ENCODE peak calls at places on chromosome 6, in four cellular contexts. One of them, this sample, is unnamed.

GRCh38 chr6:3749991-3750323 is 1.6 kb downstream of the PXDC1 start:
- DNase-seq in fibroblast of pulmonary artery: peak; percentile 76
- DNase-seq in body of pancreas: peak; percentile 78
- DNase-seq in neural crest cell: no peak
- DNase-seq in this sample: peak; percentile 70

GRCh38 chr6:82614518-82614917 is 250.9 kb downstream of the TPBG start:
- DNase-seq in neural crest cell: no peak
- DNase-seq in fibroblast of pulmonary artery: no peak
- DNase-seq in body of pancreas: no peak
- DNase-seq in this sample: no peak

GRCh38 chr6:32116674-32117073 is 7.5 kb upstream of the TNXB start:
- DNase-seq in neural crest cell: peak; percentile 41
- DNase-seq in body of pancreas: no peak
- DNase-seq in fibroblast of pulmonary artery: no peak
- DNase-seq in this sample: no peak

GRCh38 chr6:16868968-16869367 is 107.7 kb upstream of the ATXN1 start:
- DNase-seq in body of pancreas: no peak
- DNase-seq in neural crest cell: no peak
- DNase-seq in fibroblast of pulmonary artery: no peak
- DNase-seq in this sample: peak; percentile 17

GRCh38 chr6:108242259-108242658 is 18.6 kb downstream of the SNX3 start:
- DNase-seq in body of pancreas: no peak
- DNase-seq in fibroblast of pulmonary artery: no peak
- DNase-seq in neural crest cell: no peak
- DNase-seq in this sample: no peak

GRCh38 chr6:159063549-159063948 is 18.8 kb upstream of the TAGAP start:
- DNase-seq in neural crest cell: no peak
- DNase-seq in body of pancreas: no peak
- DNase-seq in fibroblast of pulmonary artery: no peak
- DNase-seq in this sample: no peak

GRCh38 chr6:6790891-6791290 is 202.4 kb downstream of the LY86 start:
- DNase-seq in body of pancreas: no peak
- DNase-seq in fibroblast of pulmonary artery: no peak
- DNase-seq in neural crest cell: no peak
- DNase-seq in this sample: no peak

GRCh38 chr6:1110164-1110563 is 201.7 kb upstream of the FOXQ1 start:
- DNase-seq in body of pancreas: no peak
- DNase-seq in neural crest cell: no peak
- DNase-seq in fibroblast of pulmonary artery: no peak
- DNase-seq in this sample: peak; percentile 4

GRCh38 chr6:151240861-151241642 is 1.3 kb downstream of the AKAP12 start:
- DNase-seq in body of pancreas: peak; percentile 48
- DNase-seq in fibroblast of pulmonary artery: peak; percentile 81
- DNase-seq in neural crest cell: peak; percentile 47
- DNase-seq in this sample: peak; percentile 16

GRCh38 chr6:69974193-69974592 is 107.8 kb downstream of the COL19A1 start:
- DNase-seq in neural crest cell: no peak
- DNase-seq in body of pancreas: no peak
- DNase-seq in fibroblast of pulmonary artery: peak; percentile 44
- DNase-seq in this sample: no peak

GRCh38 chr6:170210651-170211403 is 80.1 kb downstream of the DLL1 start:
- DNase-seq in body of pancreas: no peak
- DNase-seq in neural crest cell: no peak
- DNase-seq in fibroblast of pulmonary artery: no peak
- DNase-seq in this sample: no peak

GRCh38 chr6:109059591-109060021 is 35.0 kb downstream of the SESN1 start:
- DNase-seq in fibroblast of pulmonary artery: peak; percentile 87
- DNase-seq in body of pancreas: no peak
- DNase-seq in neural crest cell: no peak
- DNase-seq in this sample: no peak

GRCh38 chr6:19410477-19410876 is 426.7 kb upstream of the ID4 start:
- DNase-seq in fibroblast of pulmonary artery: peak; percentile 79
- DNase-seq in neural crest cell: no peak
- DNase-seq in body of pancreas: no peak
- DNase-seq in this sample: peak; percentile 31

GRCh38 chr6:152748843-152749242 is 1.8 kb upstream of the VIP start:
- DNase-seq in body of pancreas: no peak
- DNase-seq in neural crest cell: no peak
- DNase-seq in fibroblast of pulmonary artery: peak; percentile 51
- DNase-seq in this sample: peak; percentile 31
- TF ChIP-seq CTCF in body of pancreas: no peak
- TF ChIP-seq CTCF in neural crest cell: peak; percentile 58
- TF ChIP-seq CTCF in fibroblast of pulmonary artery: peak; percentile 30
- TF ChIP-seq CTCF in this sample: peak; percentile 73

DNA sequence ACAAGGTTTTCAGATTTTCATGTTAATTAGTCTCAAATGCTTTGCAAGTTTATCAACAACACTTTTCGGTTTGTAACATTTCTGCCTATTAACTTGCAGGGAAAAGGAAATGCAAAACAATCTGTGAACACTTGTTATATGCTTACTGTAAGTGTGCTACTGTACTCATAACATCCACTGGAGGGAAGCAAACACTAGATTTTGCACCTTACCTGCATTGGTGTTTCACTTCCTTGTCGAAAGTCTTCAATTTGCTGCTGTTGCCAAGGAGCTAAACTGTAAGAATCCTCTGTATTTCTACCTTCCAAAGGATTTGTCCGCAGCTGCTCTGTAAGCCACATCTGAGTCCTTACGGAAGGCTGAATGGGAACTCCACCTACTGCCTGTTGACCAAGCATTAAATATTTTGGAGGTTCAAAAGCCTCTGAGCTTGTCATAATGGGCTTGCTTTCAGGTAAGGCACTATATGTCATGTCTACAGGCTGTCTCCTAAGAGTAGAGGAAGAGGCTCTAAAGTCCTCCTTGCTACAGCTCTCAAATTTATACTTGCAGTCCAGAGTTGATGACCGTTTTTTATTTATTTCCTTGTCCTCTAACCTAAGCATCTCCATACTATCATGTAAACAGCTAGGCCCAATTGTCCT is 17.3 kb downstream of the PLN start:
- DNase-seq in neural crest cell: no peak
- DNase-seq in body of pancreas: no peak
- DNase-seq in fibroblast of pulmonary artery: no peak
- DNase-seq in this sample: no peak
- TF ChIP-seq CTCF in neural crest cell: peak; percentile 69
- TF ChIP-seq CTCF in body of pancreas: no peak
- TF ChIP-seq CTCF in fibroblast of pulmonary artery: peak; percentile 34
- TF ChIP-seq CTCF in this sample: peak; percentile 58

GRCh38 chr6:85118233-85118632 is 331.6 kb upstream of the NT5E start:
- DNase-seq in neural crest cell: no peak
- DNase-seq in fibroblast of pulmonary artery: no peak
- DNase-seq in body of pancreas: no peak
- DNase-seq in this sample: no peak
- TF ChIP-seq CTCF in neural crest cell: peak; percentile 30
- TF ChIP-seq CTCF in fibroblast of pulmonary artery: peak; percentile 11
- TF ChIP-seq CTCF in body of pancreas: no peak
- TF ChIP-seq CTCF in this sample: peak; percentile 56

GRCh38 chr6:42403831-42404230 is 47.9 kb downstream of the TRERF1 start:
- DNase-seq in body of pancreas: no peak
- DNase-seq in fibroblast of pulmonary artery: no peak
- DNase-seq in neural crest cell: no peak
- DNase-seq in this sample: no peak

GRCh38 chr6:42405025-42405424 is 46.7 kb downstream of the TRERF1 start:
- DNase-seq in body of pancreas: no peak
- DNase-seq in fibroblast of pulmonary artery: peak; percentile 60
- DNase-seq in neural crest cell: no peak
- DNase-seq in this sample: peak; percentile 50

GRCh38 chr6:42402184-42402583 is 49.5 kb downstream of the TRERF1 start:
- DNase-seq in fibroblast of pulmonary artery: peak; percentile 38
- DNase-seq in body of pancreas: no peak
- DNase-seq in neural crest cell: no peak
- DNase-seq in this sample: peak; percentile 17

GRCh38 chr6:42404494-42404893 is 47.2 kb downstream of the TRERF1 start:
- DNase-seq in body of pancreas: no peak
- DNase-seq in fibroblast of pulmonary artery: peak; percentile 60
- DNase-seq in neural crest cell: no peak
- DNase-seq in this sample: peak; percentile 76

GRCh38 chr6:42403415-42403814 is 48.3 kb downstream of the TRERF1 start:
- DNase-seq in fibroblast of pulmonary artery: peak; percentile 25
- DNase-seq in neural crest cell: no peak
- DNase-seq in body of pancreas: no peak
- DNase-seq in this sample: peak; percentile 7
- TF ChIP-seq CTCF in fibroblast of pulmonary artery: no peak
- TF ChIP-seq CTCF in neural crest cell: no peak
- TF ChIP-seq CTCF in body of pancreas: no peak
- TF ChIP-seq CTCF in this sample: peak; percentile 18

GRCh38 chr6:123940551-123940950 is 136.9 kb downstream of the NKAIN2 start:
- DNase-seq in body of pancreas: no peak
- DNase-seq in neural crest cell: no peak
- DNase-seq in fibroblast of pulmonary artery: no peak
- DNase-seq in this sample: no peak
- TF ChIP-seq CTCF in body of pancreas: no peak
- TF ChIP-seq CTCF in neural crest cell: no peak
- TF ChIP-seq CTCF in fibroblast of pulmonary artery: no peak
- TF ChIP-seq CTCF in this sample: no peak

GRCh38 chr6:12892201-12892600 is 175.6 kb downstream of the PHACTR1 start:
- DNase-seq in body of pancreas: no peak
- DNase-seq in fibroblast of pulmonary artery: no peak
- DNase-seq in neural crest cell: no peak
- DNase-seq in this sample: no peak

GRCh38 chr6:12884983-12885382 is 168.4 kb downstream of the PHACTR1 start:
- DNase-seq in body of pancreas: no peak
- DNase-seq in neural crest cell: no peak
- DNase-seq in fibroblast of pulmonary artery: no peak
- DNase-seq in this sample: no peak

GRCh38 chr6:12886961-12887775 is 170.6 kb downstream of the PHACTR1 start:
- DNase-seq in fibroblast of pulmonary artery: no peak
- DNase-seq in body of pancreas: no peak
- DNase-seq in neural crest cell: no peak
- DNase-seq in this sample: no peak

GRCh38 chr6:12891595-12891994 is 175.0 kb downstream of the PHACTR1 start:
- DNase-seq in fibroblast of pulmonary artery: no peak
- DNase-seq in body of pancreas: no peak
- DNase-seq in neural crest cell: no peak
- DNase-seq in this sample: no peak

DNA sequence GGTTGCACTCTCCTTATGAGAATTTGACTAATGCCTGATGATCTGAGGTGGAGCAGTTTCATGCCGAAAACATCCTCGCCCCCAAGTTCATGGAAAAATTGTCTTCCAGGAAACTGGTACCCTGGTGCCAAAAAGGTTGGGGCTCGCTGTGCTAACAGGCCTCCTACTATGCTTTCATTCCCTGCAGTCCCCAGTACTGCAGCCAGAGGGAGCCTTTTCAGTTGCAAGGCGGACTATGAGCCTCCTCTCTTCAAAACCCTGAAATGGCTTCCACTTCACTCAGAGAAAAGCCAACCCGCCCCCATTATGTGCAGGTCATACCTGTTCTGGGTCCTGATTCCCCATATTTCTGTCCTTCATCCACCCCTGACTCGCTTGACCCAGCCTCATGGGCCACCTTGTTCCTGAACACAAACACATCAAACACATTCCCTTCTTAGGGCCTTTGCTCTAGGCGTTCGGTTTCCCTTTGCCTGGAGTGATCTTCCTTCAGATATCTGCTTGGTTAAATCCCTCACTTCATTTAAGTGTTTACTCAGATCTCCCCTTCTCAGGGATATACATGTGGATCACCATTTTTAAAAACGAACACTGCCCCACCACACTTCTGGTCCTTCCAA is 173.7 kb downstream of the PHACTR1 start:
- DNase-seq in body of pancreas: peak; percentile 38
- DNase-seq in neural crest cell: no peak
- DNase-seq in fibroblast of pulmonary artery: no peak
- DNase-seq in this sample: no peak
- TF ChIP-seq CTCF in body of pancreas: no peak
- TF ChIP-seq CTCF in neural crest cell: peak; percentile 47
- TF ChIP-seq CTCF in fibroblast of pulmonary artery: peak; percentile 52
- TF ChIP-seq CTCF in this sample: peak; percentile 73

GRCh38 chr6:84553527-84553926 is 210.9 kb downstream of the TBX18 start:
- DNase-seq in fibroblast of pulmonary artery: peak; percentile 44
- DNase-seq in neural crest cell: no peak
- DNase-seq in body of pancreas: no peak
- DNase-seq in this sample: no peak

GRCh38 chr6:84546427-84546914 is 217.9 kb downstream of the TBX18 start:
- DNase-seq in body of pancreas: no peak
- DNase-seq in neural crest cell: no peak
- DNase-seq in fibroblast of pulmonary artery: no peak
- DNase-seq in this sample: peak; percentile 18

GRCh38 chr6:84551797-84552196 is 212.6 kb downstream of the TBX18 start:
- DNase-seq in fibroblast of pulmonary artery: no peak
- DNase-seq in neural crest cell: no peak
- DNase-seq in body of pancreas: no peak
- DNase-seq in this sample: no peak

GRCh38 chr6:84547341-84547794 is 217.0 kb downstream of the TBX18 start:
- DNase-seq in neural crest cell: no peak
- DNase-seq in fibroblast of pulmonary artery: no peak
- DNase-seq in body of pancreas: no peak
- DNase-seq in this sample: no peak

GRCh38 chr6:84549912-84550311 is 214.5 kb downstream of the TBX18 start:
- DNase-seq in fibroblast of pulmonary artery: no peak
- DNase-seq in neural crest cell: no peak
- DNase-seq in body of pancreas: no peak
- DNase-seq in this sample: no peak
- TF ChIP-seq CTCF in fibroblast of pulmonary artery: peak; percentile 34
- TF ChIP-seq CTCF in neural crest cell: no peak
- TF ChIP-seq CTCF in body of pancreas: no peak
- TF ChIP-seq CTCF in this sample: peak; percentile 49

DNA sequence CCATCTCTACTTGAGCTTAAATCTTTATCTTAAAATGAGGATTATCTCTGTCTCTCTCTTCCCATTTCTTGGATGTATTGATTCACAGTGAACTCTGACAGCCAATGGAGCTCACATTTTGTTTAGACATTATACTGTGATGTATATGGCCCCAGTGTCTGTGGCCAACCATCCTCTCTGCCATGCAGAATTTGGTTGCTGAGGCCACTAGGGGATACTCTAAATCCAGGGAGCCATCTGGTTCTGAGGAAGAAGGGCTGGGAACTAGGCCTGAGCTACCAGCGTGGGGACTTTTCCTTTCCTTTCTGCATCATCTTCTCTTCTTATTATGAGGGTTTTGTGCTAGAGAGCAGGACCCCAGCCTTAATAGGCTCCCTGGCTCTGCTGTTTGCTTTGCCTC is 59.1 kb upstream of the RIPOR2 start:
- DNase-seq in fibroblast of pulmonary artery: no peak
- DNase-seq in body of pancreas: no peak
- DNase-seq in neural crest cell: no peak
- DNase-seq in this sample: peak; percentile 20
- TF ChIP-seq CTCF in fibroblast of pulmonary artery: no peak
- TF ChIP-seq CTCF in body of pancreas: no peak
- TF ChIP-seq CTCF in neural crest cell: no peak
- TF ChIP-seq CTCF in this sample: peak; percentile 65